ENCODE peak calls at places on chromosomes 5 and 9, in five cellular contexts. P is GM23248, V is DND-41, E is HL-60, S is psoas muscle. M is an unnamed sample.

GRCh38 chr5:81517462-81517861 is 123.5 kb upstream of the ACOT12 start:
- DNase-seq in E (no peak), P (peak), V (no peak), S (no peak), M (no peak)

GRCh38 chr5:72443883-72444282 is 63.3 kb downstream of the ZNF366 start:
- DNase-seq in P (no peak), S (no peak), E (no peak), V (no peak), M (no peak)

GRCh38 chr9:112094948-112095779 is 79.9 kb downstream of the SUSD1 start:
- DNase-seq in S (no peak), V (no peak), E (no peak), P (no peak), M (peak)

GRCh38 chr9:13034696-13035006 is 244.8 kb downstream of the MPDZ start:
- DNase-seq in V (no peak), E (no peak), P (no peak), S (no peak), M (no peak)

GRCh38 chr5:150323092-150323491 is 20.4 kb upstream of the ARSI start:
- DNase-seq in V (no peak), S (no peak), P (no peak), E (no peak), M (no peak)

GRCh38 chr5:131400585-131400984 is 136.7 kb downstream of the CDC42SE2 start:
- DNase-seq in E (no peak), V (no peak), P (no peak), S (no peak), M (no peak)

GRCh38 chr9:130835441-130836298 is 616 bp downstream of the ABL1 start:
- DNase-seq in P (peak), V (peak), S (peak), E (no peak), M (peak)

GRCh38 chr9:111463036-111463435 is 21.1 kb downstream of the ECPAS start:
- DNase-seq in V (no peak), P (no peak), S (no peak), E (no peak), M (no peak)

GRCh38 chr5:131142970-131143617 is 22.0 kb downstream of the HINT1 start:
- DNase-seq in P (no peak), V (no peak), S (no peak), E (no peak), M (no peak)

GRCh38 chr5:59065551-59065950 is 482.7 kb downstream of the RAB3C start:
- DNase-seq in S (no peak), E (no peak), V (no peak), P (peak), M (no peak)

GRCh38 chr9:83986765-83987401 is 6.3 kb downstream of the RMI1 start:
- DNase-seq in E (no peak), S (peak), P (no peak), V (no peak), M (no peak)

GRCh38 chr5:125310749-125311148 is 564.3 kb upstream of the ZNF608 start:
- DNase-seq in V (no peak), P (peak), S (no peak), E (no peak), M (no peak)

GRCh38 chr5:1549631-1550030 is 25.9 kb upstream of the LPCAT1 start:
- DNase-seq in P (no peak), S (no peak), E (no peak), V (no peak), M (no peak)

GRCh38 chr5:145473032-145473642 is 362.0 kb downstream of the PRELID2 start:
- DNase-seq in P (peak), V (no peak), E (no peak), S (no peak), M (no peak)

GRCh38 chr9:37801287-37801850 is 772 bp downstream of the DCAF10 start:
- DNase-seq in S (peak), V (no peak), P (peak), E (no peak), M (peak)

GRCh38 chr9:127534250-127534649 is 77.8 kb upstream of the STXBP1 start:
- DNase-seq in E (no peak), P (no peak), S (no peak), V (no peak), M (no peak)

GRCh38 chr5:88588609-88589008 is 294.4 kb downstream of the MEF2C start:
- DNase-seq in E (no peak), P (no peak), S (no peak), V (no peak), M (no peak)

GRCh38 chr9:98962861-98963260 is 19.2 kb downstream of the COL15A1 start:
- DNase-seq in P (no peak), V (no peak), S (no peak), E (no peak), M (no peak)

GRCh38 chr5:135249658-135250057 is 149.4 kb downstream of the MACROH2A1 start:
- DNase-seq in V (no peak), S (no peak), P (peak), E (no peak), M (no peak)

GRCh38 chr5:86376214-86376613 is 241.5 kb upstream of the COX7C start:
- DNase-seq in E (no peak), V (no peak), P (no peak), S (no peak), M (no peak)

GRCh38 chr9:14578030-14578429 is 115.2 kb downstream of the ZDHHC21 start:
- DNase-seq in V (no peak), E (no peak), P (no peak), S (no peak), M (no peak)

GRCh38 chr5:124302504-124302903 is 443.9 kb downstream of the ZNF608 start:
- DNase-seq in E (no peak), V (no peak), S (no peak), P (peak), M (no peak)

GRCh38 chr9:131817627-131818026 is 77.8 kb upstream of the RAPGEF1 start:
- DNase-seq in S (no peak), P (no peak), E (no peak), V (no peak), M (no peak)

DNA sequence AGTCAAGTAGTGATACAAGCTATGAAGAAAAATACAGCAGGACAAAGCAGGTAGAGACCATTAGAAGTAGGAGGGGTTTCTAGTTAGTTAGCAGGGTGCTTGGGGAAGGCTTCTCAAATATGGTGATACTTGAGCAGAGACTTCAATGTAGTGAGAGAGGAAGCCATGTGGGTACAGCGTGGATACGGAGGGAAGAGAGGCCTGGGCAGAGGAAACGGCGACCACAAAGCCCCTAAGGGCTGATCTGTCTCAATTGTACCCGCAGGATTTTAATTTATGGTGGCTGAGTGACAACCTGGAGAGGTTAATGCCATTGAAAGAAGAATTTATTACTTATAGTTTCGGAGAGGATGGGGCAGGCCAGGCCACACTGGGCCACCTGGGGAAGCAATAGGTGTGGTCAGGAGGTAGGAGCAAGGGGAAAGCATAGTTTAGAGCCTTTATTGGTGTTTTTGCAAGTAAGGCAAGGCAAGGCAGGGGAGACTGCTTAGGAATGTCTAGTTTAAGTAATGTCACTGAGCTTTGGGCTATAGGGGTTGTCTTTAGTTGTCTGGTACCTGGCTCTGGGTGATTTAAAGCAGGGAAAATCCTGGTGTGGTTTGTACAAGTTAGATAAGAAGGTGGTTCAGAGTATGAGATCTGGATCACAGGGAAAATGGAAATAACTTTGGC is 42.7 kb downstream of the GCNT4 start:
- DNase-seq in P (no peak), S (no peak), V (no peak), E (no peak), M (no peak)
- H3K27ac ChIP-seq in P (no peak), S (no peak), V (no peak), E (no peak), M (no peak)

DNA sequence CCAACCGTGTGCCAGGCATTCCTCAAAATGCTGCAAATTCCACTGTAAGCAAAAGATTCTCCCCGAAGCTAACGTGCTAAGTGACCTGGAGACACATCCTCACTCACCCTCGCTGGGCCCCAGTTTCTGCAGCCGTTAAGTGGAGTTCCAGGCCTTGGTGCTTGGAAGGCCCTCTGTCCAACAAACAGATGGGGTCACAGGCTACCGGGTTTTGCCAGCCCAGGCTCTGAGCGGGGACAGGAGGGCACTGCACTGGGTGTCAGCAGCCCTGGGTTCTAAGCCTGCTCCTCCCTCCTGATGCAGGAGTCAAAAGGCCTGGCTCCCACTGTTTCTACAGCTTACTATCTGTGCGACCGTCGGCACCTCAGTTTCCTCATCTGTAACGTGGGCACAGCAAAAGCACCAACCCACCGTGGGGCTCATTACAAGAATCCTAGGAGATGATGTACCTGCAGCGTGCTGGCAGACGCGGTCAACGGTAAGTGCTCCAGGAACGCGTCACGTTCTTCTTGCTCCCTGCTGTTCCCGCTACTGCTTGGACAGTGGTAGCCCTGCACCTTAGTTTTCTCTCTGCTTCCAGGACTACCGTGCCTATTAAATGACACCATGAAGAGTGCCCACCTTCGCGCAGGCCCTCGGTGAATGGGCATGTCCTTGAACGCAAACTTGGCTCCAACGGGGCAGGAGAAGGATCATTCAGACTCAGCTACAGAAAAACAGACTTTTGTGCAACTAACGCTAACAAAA is 84.8 kb downstream of the ADAMTS2 start:
- DNase-seq in P (no peak), V (no peak), E (no peak), S (peak), M (no peak)
- H3K27ac ChIP-seq in P (no peak), V (no peak), E (no peak), S (no peak), M (no peak)

GRCh38 chr9:129750010-129750409 is 2.8 kb downstream of the PTGES start:
- DNase-seq in E (no peak), V (no peak), S (no peak), P (peak), M (no peak)
- H3K27ac ChIP-seq in E (no peak), V (no peak), S (no peak), P (peak), M (no peak)

DNA sequence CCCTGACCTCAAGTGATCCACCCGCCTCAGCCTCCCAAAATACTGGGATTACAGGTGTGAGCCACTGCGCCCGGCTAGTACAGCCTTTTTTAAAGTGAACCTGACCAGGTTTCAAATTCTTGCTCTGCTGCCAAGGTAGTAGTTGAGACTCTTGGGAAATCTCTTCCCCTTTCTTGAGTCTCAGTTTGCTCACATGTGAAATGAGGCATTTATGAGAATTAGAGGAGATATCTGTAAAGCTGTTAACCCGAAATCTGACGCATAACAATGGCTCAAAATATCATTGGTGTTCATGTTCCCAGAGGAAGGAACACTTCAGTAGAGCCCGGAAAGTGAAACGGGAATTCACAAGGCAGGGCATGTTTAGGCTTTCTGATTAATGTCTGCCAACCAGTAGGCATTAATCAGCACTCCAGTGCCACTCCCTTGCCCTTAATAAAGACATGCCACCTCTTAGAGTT is 1.5 kb downstream of the ARPC5L start:
- DNase-seq in E (no peak), V (no peak), P (no peak), S (no peak), M (peak)
- H3K27ac ChIP-seq in E (no peak), V (no peak), P (no peak), S (peak), M (peak)

DNA sequence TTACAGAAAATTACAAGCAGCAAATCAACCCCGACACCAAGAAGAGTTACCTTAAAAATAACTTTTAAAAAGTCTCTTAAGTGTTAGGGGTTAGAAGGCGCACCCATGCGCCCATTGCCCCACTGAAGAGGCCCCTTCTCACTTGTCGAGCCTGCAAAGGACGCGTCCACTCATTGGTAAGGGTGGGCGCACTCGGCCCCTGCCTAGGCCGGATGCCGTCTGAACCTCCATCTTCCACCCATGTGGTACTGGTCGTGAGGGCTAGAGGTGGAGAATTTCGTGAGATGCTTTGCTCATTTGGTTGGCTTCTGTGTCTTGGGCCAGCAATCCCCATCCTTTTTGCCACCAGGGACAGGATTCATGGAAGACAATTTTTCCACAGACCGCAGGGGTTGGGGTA is 27.5 kb upstream of the LRRC14B start:
- DNase-seq in P (no peak), E (no peak), S (peak), V (no peak), M (no peak)
- H3K27ac ChIP-seq in P (no peak), E (no peak), S (no peak), V (no peak), M (no peak)

GRCh38 chr5:40551706-40552557 is 127.8 kb upstream of the PTGER4 start:
- DNase-seq in E (no peak), V (no peak), S (no peak), P (peak), M (no peak)
- H3K27ac ChIP-seq in E (no peak), V (no peak), S (no peak), P (peak), M (no peak)

DNA sequence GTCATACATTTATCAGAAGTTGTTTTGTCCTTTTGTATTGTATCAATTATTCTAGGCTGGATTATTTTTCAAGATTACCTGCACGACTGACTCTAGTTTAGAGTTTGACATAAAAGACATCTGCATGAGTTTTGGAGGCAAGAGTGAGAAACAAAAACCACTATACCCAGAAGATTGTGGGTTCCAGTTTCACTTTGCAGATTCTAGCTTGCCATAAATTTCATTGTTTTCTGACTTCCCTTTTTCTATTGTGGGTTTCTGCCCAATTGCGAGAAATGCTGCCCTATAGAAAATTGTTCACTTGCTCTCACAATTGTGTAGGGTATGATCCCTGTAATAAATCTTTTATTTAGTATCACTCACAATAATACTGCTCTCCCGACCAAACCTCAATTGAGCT is 1043.4 kb upstream of the CDH10 start:
- DNase-seq in E (no peak), P (no peak), V (no peak), S (no peak), M (peak)
- H3K27ac ChIP-seq in E (no peak), P (no peak), V (no peak), S (no peak), M (peak)

GRCh38 chr9:110101531-110102161 is 106.3 kb downstream of the C9orf152 start:
- DNase-seq in S (no peak), E (no peak), V (no peak), P (no peak), M (no peak)

GRCh38 chr9:110106698-110107097 is 101.3 kb downstream of the C9orf152 start:
- DNase-seq in S (no peak), V (no peak), P (no peak), E (no peak), M (no peak)

GRCh38 chr9:110103257-110103656 is 104.7 kb downstream of the C9orf152 start:
- DNase-seq in V (no peak), P (no peak), S (no peak), E (no peak), M (no peak)

GRCh38 chr9:110104201-110104845 is 103.6 kb downstream of the C9orf152 start:
- DNase-seq in V (no peak), E (no peak), S (no peak), P (peak), M (no peak)

GRCh38 chr9:110105107-110105506 is 102.9 kb downstream of the C9orf152 start:
- DNase-seq in E (no peak), V (no peak), S (no peak), P (peak), M (no peak)
- H3K27ac ChIP-seq in E (no peak), V (no peak), S (no peak), P (peak), M (no peak)

GRCh38 chr9:2625427-2625826 is 3.8 kb downstream of the VLDLR start:
- DNase-seq in V (no peak), S (no peak), P (peak), E (no peak), M (peak)
- H3K27ac ChIP-seq in V (no peak), S (peak), P (no peak), E (no peak), M (no peak)

DNA sequence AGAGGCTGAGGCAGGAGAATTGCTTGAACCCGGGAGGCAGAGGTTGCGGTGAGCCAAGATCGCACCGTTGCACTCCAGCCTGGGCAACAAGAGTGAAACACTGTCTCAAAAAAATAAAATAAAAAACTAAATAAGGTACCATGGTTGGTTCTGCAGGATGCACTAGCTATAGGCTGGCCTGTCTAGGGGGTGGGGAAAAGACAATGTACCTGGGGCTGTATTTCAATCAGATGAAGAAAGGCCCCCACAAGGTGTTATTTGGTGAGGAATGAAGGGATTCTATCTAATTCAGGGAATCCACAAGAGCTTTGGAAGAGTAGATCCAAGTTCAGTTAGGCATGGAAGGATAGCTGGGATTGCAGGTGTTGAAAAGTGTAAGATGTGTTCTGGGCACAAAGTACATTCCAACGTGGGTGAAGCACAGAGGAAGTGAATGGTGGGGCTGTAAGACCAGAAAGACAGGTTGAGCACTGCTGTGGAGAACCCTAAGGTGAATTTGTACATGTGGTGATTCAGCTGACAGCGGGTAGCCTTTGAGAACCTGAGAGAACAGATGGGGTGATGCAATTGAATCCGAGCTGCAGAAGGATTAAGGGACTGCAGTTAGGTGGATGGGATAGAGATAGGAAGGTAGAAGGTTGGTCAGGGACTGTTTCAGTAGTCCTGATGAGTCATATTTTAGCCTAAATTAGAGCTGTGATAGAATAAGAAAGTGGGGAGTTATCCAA is 71.8 kb downstream of the CAST start:
- DNase-seq in P (peak), V (no peak), E (no peak), S (no peak), M (no peak)
- H3K27ac ChIP-seq in P (no peak), V (no peak), E (no peak), S (peak), M (peak)

M was measured in Karpas-422.